ENCODE peak calls at places on chromosomes 4 and X, in ten cellular contexts. Q is cardiac muscle cell, M is astrocyte of the cerebellum, X is hepatocyte, G is thoracic aorta, Z is Karpas-422, J is AG04449, N is IMR-90, H is breast epithelium, W is tibial nerve. I is an unnamed sample.

GRCh38 chr4:182449186-182449880 is 206.1 kb downstream of the TENM3 start:
- DNase-seq in G (no peak), Q (no peak), X (no peak), H (no peak), M (no peak), J (no peak), N (peak; percentile 49), W (no peak), Z (no peak), I (no peak)

GRCh38 chr4:7806080-7806630 is 133.5 kb downstream of the AFAP1 start:
- DNase-seq in X (no peak), H (no peak), Q (peak; percentile 58), N (peak; percentile 68), Z (no peak), W (no peak), J (no peak), M (peak; percentile 49), G (no peak), I (no peak)

GRCh38 chr4:114386637-114387233 is 211.9 kb upstream of the UGT8 start:
- DNase-seq in G (no peak), W (peak; percentile 21), X (peak; percentile 53), N (peak; percentile 60), Q (peak; percentile 36), M (peak; percentile 29), Z (peak; percentile 67), H (no peak), J (no peak), I (no peak)

GRCh38 chr4:35986537-35986936 is 257.8 kb downstream of the ARAP2 start:
- DNase-seq in H (no peak), Z (no peak), N (no peak), W (no peak), J (no peak), Q (no peak), X (no peak), M (no peak), G (no peak), I (no peak)

GRCh38 chr4:122992111-122992510 is 69.7 kb upstream of the NUDT6 start:
- DNase-seq in Q (no peak), G (no peak), Z (no peak), N (no peak), H (no peak), J (no peak), W (no peak), M (peak; percentile 12), X (no peak), I (no peak)

GRCh38 chr4:56506110-56506705 is 617 bp downstream of the ARL9 start:
- DNase-seq in Q (peak; percentile 15), X (peak; percentile 10), G (no peak), Z (no peak), W (no peak), J (no peak), M (no peak), H (no peak), N (no peak), I (no peak)

GRCh38 chrX:132738951-132739350 is 219.5 kb downstream of the HS6ST2 start:
- DNase-seq in Q (no peak), M (no peak), H (no peak), N (no peak), G (no peak), X (no peak), Z (no peak), W (no peak), J (no peak), I (no peak)

GRCh38 chr4:34492414-34492813 is 1751.9 kb downstream of the ARAP2 start:
- DNase-seq in G (no peak), X (no peak), N (no peak), H (no peak), W (no peak), M (no peak), J (no peak), Q (no peak), Z (no peak), I (no peak)

GRCh38 chr4:108205859-108206258 is 37.1 kb upstream of the LEF1 start:
- DNase-seq in J (no peak), M (no peak), Z (no peak), N (no peak), Q (no peak), H (no peak), W (no peak), X (no peak), G (no peak), I (no peak)

GRCh38 chr4:61204353-61204752 is 4.2 kb downstream of the ADGRL3 start:
- DNase-seq in Q (peak; percentile 21), G (no peak), J (no peak), N (peak; percentile 52), W (no peak), M (no peak), H (no peak), X (peak; percentile 13), Z (no peak), I (peak; percentile 41)

GRCh38 chr4:152968806-152969394 is 32.8 kb downstream of the FHDC1 start:
- DNase-seq in J (no peak), H (no peak), Z (no peak), X (no peak), W (no peak), N (peak; percentile 39), G (no peak), M (no peak), Q (no peak), I (no peak)

GRCh38 chr4:32824321-32824720 is 2104.2 kb downstream of the PCDH7 start:
- DNase-seq in Q (no peak), N (no peak), Z (no peak), J (no peak), H (no peak), G (no peak), W (no peak), X (no peak), M (no peak), I (peak; percentile 58)

GRCh38 chrX:102739642-102740041 is 19.1 kb downstream of the GPRASP3 start:
- DNase-seq in H (no peak), G (no peak), Q (peak; percentile 10), X (peak; percentile 15), N (peak; percentile 7), M (no peak), W (no peak), J (no peak), Z (no peak), I (no peak)

GRCh38 chrX:79365591-79365990 is 1.5 kb downstream of the ITM2A start:
- DNase-seq in Q (no peak), G (no peak), N (no peak), X (no peak), Z (no peak), W (no peak), J (no peak), H (no peak), M (no peak), I (no peak)

DNA sequence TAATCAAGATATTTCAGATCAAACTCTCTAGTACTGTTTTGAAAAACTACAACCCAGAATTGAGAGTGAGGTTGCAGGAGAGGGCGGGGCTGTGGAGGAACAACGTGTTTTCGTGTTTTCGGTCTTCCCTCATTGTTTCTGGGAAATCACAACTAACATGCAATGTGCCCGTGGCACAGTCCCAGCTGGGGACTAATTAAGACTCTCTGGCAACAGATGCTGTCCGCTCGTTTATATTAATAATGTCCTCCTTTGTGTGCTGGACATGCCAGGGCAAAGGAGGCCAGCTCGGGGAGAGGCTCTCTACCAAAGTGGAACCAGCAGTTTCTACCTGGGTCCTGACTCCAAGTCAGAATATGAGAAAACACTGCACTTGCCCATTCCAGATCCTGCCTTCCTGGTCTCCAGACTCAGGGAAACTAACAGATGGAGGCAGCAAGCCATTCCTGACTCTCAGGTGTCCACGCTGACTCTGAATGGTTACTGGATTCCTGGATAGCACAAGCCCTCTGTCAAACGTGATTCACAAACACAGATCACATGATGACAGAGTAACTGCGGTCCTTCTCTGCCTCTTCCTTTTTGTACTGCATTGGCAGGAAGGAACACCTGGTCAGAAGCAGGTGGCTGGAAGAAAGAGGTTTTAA is 65.1 kb downstream of the COQ2 start:
- DNase-seq in Z (peak; percentile 44), X (no peak), G (no peak), J (no peak), H (peak; percentile 52), M (no peak), W (no peak), Q (no peak), N (no peak), I (no peak)
- H3K4me3 ChIP-seq in Z (no peak overlapping the region), X (no peak overlapping the region), G (no peak overlapping the region), J (no peak overlapping the region), H (peak overlapping the region; percentile 46), M (no peak overlapping the region), W (no peak overlapping the region), Q (no peak overlapping the region), N (no peak overlapping the region), I (no peak overlapping the region)

GRCh38 chrX:65588795-65589194 is 54.2 kb upstream of the LAS1L start:
- DNase-seq in J (no peak), Q (no peak), G (no peak), W (no peak), Z (no peak), M (no peak), H (no peak), N (no peak), X (no peak), I (no peak)
- H3K4me3 ChIP-seq in J (no peak overlapping the region), Q (no peak overlapping the region), G (peak overlapping the region; percentile 34), W (peak overlapping the region; percentile 39), Z (no peak overlapping the region), M (no peak overlapping the region), H (peak overlapping the region; percentile 51), N (peak overlapping the region; percentile 32), X (no peak overlapping the region), I (no peak overlapping the region)

GRCh38 chr4:102439835-102440234 is 61.3 kb upstream of the NFKB1 start:
- DNase-seq in N (peak; percentile 84), M (no peak), H (no peak), W (peak; percentile 17), X (peak; percentile 39), G (no peak), J (peak; percentile 77), Z (no peak), Q (peak; percentile 11), I (peak; percentile 71)
- H3K4me3 ChIP-seq in N (no peak overlapping the region), M (no peak overlapping the region), H (no peak overlapping the region), W (no peak overlapping the region), X (no peak overlapping the region), G (no peak overlapping the region), J (no peak overlapping the region), Z (no peak overlapping the region), Q (no peak overlapping the region), I (no peak overlapping the region)

GRCh38 chrX:107827137-107827831 is 1.6 kb downstream of the MID2 start:
- DNase-seq in Q (no peak), J (no peak), M (no peak), G (no peak), N (no peak), H (no peak), Z (no peak), X (peak; percentile 7), W (no peak), I (no peak)

GRCh38 chrX:107826286-107827136 is 845 bp downstream of the MID2 start:
- DNase-seq in H (peak; percentile 49), G (no peak), W (peak; percentile 7), X (peak; percentile 54), Q (peak; percentile 70), M (no peak), Z (peak; percentile 45), N (peak; percentile 42), J (no peak), I (no peak)

GRCh38 chrX:107829880-107830279 is 4.2 kb downstream of the MID2 start:
- DNase-seq in Q (no peak), N (no peak), W (no peak), X (no peak), M (no peak), G (no peak), J (no peak), Z (no peak), H (no peak), I (no peak)

GRCh38 chrX:107825698-107826285 is at the start of gene MID2:
- DNase-seq in N (no peak), G (no peak), J (no peak), Q (peak; percentile 88), M (no peak), H (peak; percentile 70), X (peak; percentile 79), Z (peak; percentile 45), W (peak; percentile 14), I (no peak)

GRCh38 chrX:107827852-107828251 is 2.2 kb downstream of the MID2 start:
- DNase-seq in Q (no peak), X (no peak), J (no peak), M (no peak), N (no peak), H (no peak), Z (no peak), G (no peak), W (no peak), I (no peak)
- H3K4me3 ChIP-seq in Q (no peak overlapping the region), X (no peak overlapping the region), J (no peak overlapping the region), M (no peak overlapping the region), N (no peak overlapping the region), H (peak overlapping the region; percentile 75), Z (no peak overlapping the region), G (peak overlapping the region; percentile 74), W (no peak overlapping the region), I (no peak overlapping the region)